ENCODE peak calls at places on chromosomes 13 and 19, in seven cellular contexts. One of them, this sample, is unnamed.

GRCh38 chr13:52703482-52703881 is 36.1 kb downstream of the CNMD start:
- DNase-seq in activated gamma-delta T cell: no peak
- DNase-seq in IMR-90: no peak
- DNase-seq in amniotic stem cell: no peak
- DNase-seq in ELR: no peak
- DNase-seq in LoVo: no peak
- DNase-seq in esophagus squamous epithelium: no peak
- DNase-seq in this sample: no peak

GRCh38 chr19:23263870-23264590 is 13.8 kb upstream of the ZNF724 start:
- DNase-seq in activated gamma-delta T cell: no peak
- DNase-seq in IMR-90: no peak
- DNase-seq in amniotic stem cell: no peak
- DNase-seq in ELR: no peak
- DNase-seq in LoVo: no peak
- DNase-seq in esophagus squamous epithelium: no peak
- DNase-seq in this sample: no peak

GRCh38 chr19:50553134-50553703 is 15.0 kb downstream of the LRRC4B start:
- DNase-seq in activated gamma-delta T cell: no peak
- DNase-seq in IMR-90: no peak
- DNase-seq in amniotic stem cell: no peak
- DNase-seq in ELR: no peak
- DNase-seq in LoVo: no peak
- DNase-seq in esophagus squamous epithelium: no peak
- DNase-seq in this sample: no peak

GRCh38 chr19:18368504-18369222 is 17.3 kb upstream of the GDF15 start:
- DNase-seq in activated gamma-delta T cell: no peak
- DNase-seq in IMR-90: no peak
- DNase-seq in amniotic stem cell: no peak
- DNase-seq in ELR: no peak
- DNase-seq in LoVo: no peak
- DNase-seq in esophagus squamous epithelium: no peak
- DNase-seq in this sample: peak

GRCh38 chr13:30810261-30810701 is 74.9 kb downstream of the ALOX5AP start:
- DNase-seq in activated gamma-delta T cell: no peak
- DNase-seq in IMR-90: no peak
- DNase-seq in amniotic stem cell: no peak
- DNase-seq in ELR: no peak
- DNase-seq in LoVo: no peak
- DNase-seq in esophagus squamous epithelium: no peak
- DNase-seq in this sample: no peak

GRCh38 chr13:34914416-34914815 is 27.7 kb upstream of the NBEA start:
- DNase-seq in activated gamma-delta T cell: no peak
- DNase-seq in IMR-90: no peak
- DNase-seq in amniotic stem cell: no peak
- DNase-seq in ELR: no peak
- DNase-seq in LoVo: no peak
- DNase-seq in esophagus squamous epithelium: no peak
- DNase-seq in this sample: no peak

GRCh38 chr13:22271963-22272362 is 601.1 kb downstream of the FGF9 start:
- DNase-seq in activated gamma-delta T cell: no peak
- DNase-seq in IMR-90: no peak
- DNase-seq in amniotic stem cell: no peak
- DNase-seq in ELR: no peak
- DNase-seq in LoVo: no peak
- DNase-seq in esophagus squamous epithelium: no peak
- DNase-seq in this sample: no peak

GRCh38 chr13:19148561-19148960 is 33.1 kb downstream of the TUBA3C start:
- DNase-seq in activated gamma-delta T cell: no peak
- DNase-seq in IMR-90: no peak
- DNase-seq in amniotic stem cell: no peak
- DNase-seq in ELR: no peak
- DNase-seq in LoVo: no peak
- DNase-seq in esophagus squamous epithelium: no peak
- DNase-seq in this sample: no peak

GRCh38 chr13:49781791-49782190 is 10.7 kb downstream of the KPNA3 start:
- DNase-seq in activated gamma-delta T cell: no peak
- DNase-seq in IMR-90: no peak
- DNase-seq in amniotic stem cell: no peak
- DNase-seq in ELR: no peak
- DNase-seq in LoVo: no peak
- DNase-seq in esophagus squamous epithelium: no peak
- DNase-seq in this sample: no peak

GRCh38 chr19:10111405-10111811 is at the start of gene P2RY11:
- DNase-seq in activated gamma-delta T cell: no peak
- DNase-seq in IMR-90: no peak
- DNase-seq in amniotic stem cell: no peak
- DNase-seq in ELR: no peak
- DNase-seq in LoVo: no peak
- DNase-seq in esophagus squamous epithelium: no peak
- DNase-seq in this sample: no peak

GRCh38 chr13:110479648-110480047 is 81.9 kb downstream of the RAB20 start:
- DNase-seq in activated gamma-delta T cell: no peak
- DNase-seq in IMR-90: no peak
- DNase-seq in amniotic stem cell: no peak
- DNase-seq in ELR: no peak
- DNase-seq in LoVo: no peak
- DNase-seq in esophagus squamous epithelium: no peak
- DNase-seq in this sample: no peak

GRCh38 chr19:1063030-1063908 is 3.7 kb upstream of the ARHGAP45 start:
- DNase-seq in activated gamma-delta T cell: no peak
- DNase-seq in IMR-90: no peak
- DNase-seq in amniotic stem cell: no peak
- DNase-seq in ELR: peak
- DNase-seq in LoVo: no peak
- DNase-seq in esophagus squamous epithelium: no peak
- DNase-seq in this sample: no peak

GRCh38 chr19:27738569-27739193 is 1474.3 kb downstream of the UQCRFS1 start:
- DNase-seq in activated gamma-delta T cell: no peak
- DNase-seq in IMR-90: no peak
- DNase-seq in amniotic stem cell: no peak
- DNase-seq in ELR: no peak
- DNase-seq in LoVo: no peak
- DNase-seq in esophagus squamous epithelium: no peak
- DNase-seq in this sample: no peak

GRCh38 chr19:34120846-34121639 is 51.3 kb upstream of the LSM14A start:
- DNase-seq in activated gamma-delta T cell: no peak
- DNase-seq in IMR-90: peak
- DNase-seq in amniotic stem cell: peak
- DNase-seq in ELR: peak
- DNase-seq in LoVo: no peak
- DNase-seq in esophagus squamous epithelium: no peak
- DNase-seq in this sample: peak

GRCh38 chr19:33197591-33198000 is 3.5 kb downstream of the LRP3 start:
- DNase-seq in activated gamma-delta T cell: no peak
- DNase-seq in IMR-90: no peak
- DNase-seq in amniotic stem cell: no peak
- DNase-seq in ELR: no peak
- DNase-seq in LoVo: no peak
- DNase-seq in esophagus squamous epithelium: no peak
- DNase-seq in this sample: peak

GRCh38 chr19:47229674-47230121 is 1.3 kb downstream of the BBC3 start:
- DNase-seq in activated gamma-delta T cell: no peak
- DNase-seq in IMR-90: peak
- DNase-seq in amniotic stem cell: no peak
- DNase-seq in ELR: peak
- DNase-seq in LoVo: no peak
- DNase-seq in esophagus squamous epithelium: no peak
- DNase-seq in this sample: no peak

This sample was measured in HepG2.